ENCODE peak calls at places on chromosome 17, in ten cellular contexts. N is cardiac septum; U is LoVo; R is T-helper 2 cell; K is HuH-7; G is heart left ventricle; F is endothelial cell; M is GM04504; Z is Caki2; Y is activated T-helper 9 cell treated with anti-CD3 and anti-CD28 coated beads, Interleukin-2, amount 50 U/mL, for 16 hours. I is an unnamed sample.

GRCh38 chr17:55729484-55729883 is 6.8 kb upstream of the TMEM100 start:
- DNase-seq in N (no peak), U (no peak), R (no peak), K (no peak), G (no peak), F (no peak), M (no peak), Z (no peak), Y (no peak), I (no peak)

GRCh38 chr17:8392274-8392673 is 5.4 kb downstream of the RNF222 start:
- DNase-seq in N (no peak), U (no peak), R (no peak), K (no peak), G (no peak), F (no peak), M (no peak), Z (no peak), Y (no peak), I (no peak)

GRCh38 chr17:6893382-6894205 is 62.1 kb upstream of the TEKT1 start:
- DNase-seq in N (no peak), U (no peak), R (no peak), K (no peak), G (no peak), F (no peak), M (no peak), Z (no peak), Y (no peak), I (no peak)

GRCh38 chr17:61411114-61411943 is 11.7 kb downstream of the TBX2 start:
- DNase-seq in N (no peak), U (peak), R (no peak), K (peak), G (peak), F (peak), M (no peak), Z (no peak), Y (no peak), I (peak)

GRCh38 chr17:56313201-56313600 is 159.9 kb downstream of the ANKFN1 start:
- DNase-seq in N (no peak), U (no peak), R (no peak), K (no peak), G (no peak), F (no peak), M (no peak), Z (no peak), Y (no peak), I (no peak)

GRCh38 chr17:58513913-58514794 is at the start of gene MTMR4:
- DNase-seq in N (peak), U (peak), R (peak), K (peak), G (peak), F (peak), M (peak), Z (peak), Y (peak), I (peak)

GRCh38 chr17:68567035-68567434 is 34.1 kb downstream of the FAM20A start:
- DNase-seq in N (no peak), U (no peak), R (no peak), K (peak), G (no peak), F (no peak), M (no peak), Z (no peak), Y (no peak), I (no peak)

GRCh38 chr17:67606471-67606870 is 111.3 kb upstream of the NOL11 start:
- DNase-seq in N (no peak), U (no peak), R (no peak), K (no peak), G (peak), F (no peak), M (no peak), Z (no peak), Y (no peak), I (no peak)

GRCh38 chr17:64343833-64344637 is 46.6 kb downstream of the PECAM1 start:
- DNase-seq in N (peak), U (no peak), R (no peak), K (peak), G (peak), F (peak), M (peak), Z (peak), Y (no peak), I (no peak)

GRCh38 chr17:48636177-48637018 is 10.2 kb upstream of the HOXB9 start:
- DNase-seq in N (no peak), U (no peak), R (peak), K (peak), G (peak), F (peak), M (no peak), Z (peak), Y (peak), I (no peak)

GRCh38 chr17:17535957-17536356 is 39.8 kb upstream of the RASD1 start:
- DNase-seq in N (peak), U (no peak), R (no peak), K (no peak), G (peak), F (no peak), M (peak), Z (no peak), Y (no peak), I (no peak)

GRCh38 chr17:68341482-68341881 is 50.2 kb downstream of the ARSG start:
- DNase-seq in N (no peak), U (no peak), R (no peak), K (no peak), G (no peak), F (no peak), M (no peak), Z (no peak), Y (no peak), I (no peak)

GRCh38 chr17:9937164-9937835 is 32.2 kb upstream of the RCVRN start:
- DNase-seq in N (peak), U (no peak), R (no peak), K (no peak), G (peak), F (no peak), M (peak), Z (no peak), Y (no peak), I (no peak)

GRCh38 chr17:56867948-56868376 is 34.0 kb downstream of the DGKE start:
- DNase-seq in N (no peak), U (no peak), R (no peak), K (no peak), G (no peak), F (no peak), M (peak), Z (no peak), Y (no peak), I (no peak)

GRCh38 chr17:77890771-77891170 is 67.7 kb upstream of the TNRC6C start:
- DNase-seq in N (peak), U (no peak), R (no peak), K (no peak), G (no peak), F (no peak), M (no peak), Z (no peak), Y (no peak), I (no peak)

GRCh38 chr17:79983456-79983855 is 52.2 kb downstream of the TBC1D16 start:
- DNase-seq in N (peak), U (no peak), R (no peak), K (no peak), G (no peak), F (no peak), M (no peak), Z (no peak), Y (no peak), I (no peak)

GRCh38 chr17:15232517-15232915 is 32.6 kb downstream of the PMP22 start:
- DNase-seq in N (no peak), U (no peak), R (no peak), K (no peak), G (peak), F (no peak), M (no peak), Z (no peak), Y (no peak), I (no peak)

GRCh38 chr17:79923974-79924638 is 84.9 kb upstream of the CBX4 start:
- DNase-seq in N (no peak), U (peak), R (no peak), K (peak), G (no peak), F (peak), M (no peak), Z (peak), Y (no peak), I (peak)

GRCh38 chr17:19654901-19655300 is 6.3 kb downstream of the ALDH3A2 start:
- DNase-seq in N (no peak), U (no peak), R (no peak), K (no peak), G (no peak), F (no peak), M (no peak), Z (no peak), Y (no peak), I (no peak)

I was measured in ACHN.